ENCODE peak calls at places on chromosome 11, in four cellular contexts. L is CD8-positive, alpha-beta memory T cell; H is cardiac muscle cell; K is right atrium auricular region. M is an unnamed sample.

GRCh38 chr11:62725686-62726085 is 1.6 kb downstream of the HNRNPUL2 start:
- DNase-seq in L (no peak), H (no peak), K (no peak), M (no peak)

GRCh38 chr11:82663535-82663934 is 70.1 kb downstream of the FAM181B start:
- DNase-seq in L (no peak), K (no peak), H (no peak), M (no peak)

GRCh38 chr11:911031-911889 is 650 bp upstream of the CHID1 start:
- DNase-seq in K (peak), L (peak), H (peak), M (no peak)

GRCh38 chr11:119788911-119789560 is 60.0 kb upstream of the NECTIN1 start:
- DNase-seq in L (no peak), K (no peak), H (no peak), M (no peak)

GRCh38 chr11:57330029-57330428 is 5.3 kb upstream of the TNKS1BP1 start:
- DNase-seq in L (no peak), K (no peak), H (no peak), M (no peak)

GRCh38 chr11:110295487-110296225 is 758 bp downstream of the RDX start:
- DNase-seq in K (no peak), H (peak), L (peak), M (peak)

GRCh38 chr11:76523147-76523546 is 78.3 kb downstream of the EMSY start:
- DNase-seq in L (no peak), K (no peak), H (no peak), M (no peak)

GRCh38 chr11:95487391-95487790 is 256.4 kb upstream of the SESN3 start:
- DNase-seq in L (no peak), H (no peak), K (no peak), M (no peak)

GRCh38 chr11:15657264-15657663 is 542.5 kb downstream of the INSC start:
- DNase-seq in H (no peak), K (no peak), L (no peak), M (no peak)

GRCh38 chr11:94544832-94545640 is 1.3 kb downstream of the FUT4 start:
- DNase-seq in K (no peak), L (peak), H (no peak), M (no peak)

GRCh38 chr11:12686246-12687060 is 12.2 kb downstream of the TEAD1 start:
- DNase-seq in L (no peak), K (no peak), H (no peak), M (no peak)

GRCh38 chr11:45144126-45145082 is 2.0 kb upstream of the PRDM11 start:
- DNase-seq in H (no peak), L (no peak), K (no peak), M (peak)

GRCh38 chr11:573146-573759 is 3.0 kb upstream of the PHRF1 start:
- DNase-seq in H (no peak), L (no peak), K (no peak), M (no peak)

GRCh38 chr11:130414107-130415088 is 14.0 kb downstream of the ADAMTS8 start:
- DNase-seq in L (no peak), H (no peak), K (no peak), M (no peak)

GRCh38 chr11:61626580-61627380 is 45.9 kb upstream of the SYT7 start:
- DNase-seq in L (no peak), H (peak), K (no peak), M (no peak)

GRCh38 chr11:123504401-123504800 is 74.3 kb downstream of the GRAMD1B start:
- DNase-seq in H (no peak), L (no peak), K (no peak), M (no peak)

GRCh38 chr11:68999093-68999747 is 13.8 kb downstream of the MRGPRF start:
- DNase-seq in L (no peak), K (no peak), H (no peak), M (peak)

GRCh38 chr11:85663781-85664560 is 958 bp downstream of the CREBZF start:
- DNase-seq in H (peak), K (peak), L (peak), M (peak)

GRCh38 chr11:86174101-86175046 is 70.2 kb upstream of the EED start:
- DNase-seq in H (peak), L (no peak), K (peak), M (peak)

GRCh38 chr11:68447015-68447801 is 13.3 kb upstream of the PPP6R3 start:
- DNase-seq in K (no peak), L (peak), H (peak), M (no peak)

GRCh38 chr11:115407496-115407895 is 96.7 kb downstream of the CADM1 start:
- DNase-seq in K (no peak), H (no peak), L (no peak), M (no peak)

GRCh38 chr11:122333476-122333875 is 217.5 kb upstream of the BLID start:
- DNase-seq in L (no peak), H (no peak), K (no peak), M (no peak)

GRCh38 chr11:96213500-96213899 is 129.5 kb downstream of the MAML2 start:
- DNase-seq in L (no peak), H (no peak), K (no peak), M (no peak)

GRCh38 chr11:57290288-57290687 is 34.5 kb downstream of the TNKS1BP1 start:
- DNase-seq in H (no peak), K (no peak), L (no peak), M (no peak)

GRCh38 chr11:112279901-112280267 is 19.2 kb upstream of the PLET1 start:
- DNase-seq in K (no peak), H (peak), L (peak), M (no peak)

GRCh38 chr11:102234779-102235439 is 82.4 kb upstream of the BIRC3 start:
- DNase-seq in L (no peak), K (no peak), H (no peak), M (no peak)
- H3K27ac ChIP-seq in L (no peak), K (no peak), H (peak), M (no peak)

GRCh38 chr11:118688851-118689502 is 9.5 kb upstream of the TREH start:
- DNase-seq in K (no peak), H (no peak), L (no peak), M (no peak)
- H3K4me3 ChIP-seq in K (no peak), H (no peak), L (no peak), M (peak)

GRCh38 chr11:9775393-9775780 is 111.5 kb downstream of the SWAP70 start:
- DNase-seq in K (no peak), H (no peak), L (no peak), M (no peak)
- H3K27ac ChIP-seq in K (no peak), H (no peak), L (no peak), M (peak)

DNA sequence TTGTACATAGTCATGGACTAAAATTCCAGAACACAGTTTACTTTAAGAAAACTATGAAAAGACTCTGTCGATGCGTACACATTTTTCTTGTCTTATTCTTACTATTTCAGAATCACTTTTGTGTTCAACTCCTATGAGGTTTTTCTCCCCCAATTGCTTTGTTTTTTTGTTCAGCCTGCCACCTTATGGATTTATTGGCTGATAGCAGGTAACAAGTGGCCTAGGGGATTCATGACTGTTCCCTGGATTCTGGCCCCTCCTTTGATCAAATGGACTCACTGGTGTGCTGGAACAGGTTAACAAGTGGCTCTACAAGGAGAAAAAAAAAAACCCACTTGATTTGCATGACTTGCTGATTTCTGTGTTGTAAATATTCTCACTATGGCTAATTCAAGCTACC is 10.6 kb downstream of the MMP20 start:
- DNase-seq in L (no peak), H (no peak), K (no peak), M (no peak)
- H3K4me3 ChIP-seq in L (no peak), H (no peak), K (no peak), M (no peak)